ENCODE peak calls at places on chromosomes 6 and 20, in four cellular contexts. B is Right ventricle myocardium inferior, K is KBM-7, Y is heart left ventricle. F is an unnamed sample.
A peak's percentile ranks its signal among the peaks of the same experiment; 100 is the strongest.

GRCh38 chr6:136439514-136440186 is 110.6 kb downstream of the MAP7 start:
- DNase-seq in K (no peak), Y (no peak), B (no peak), F (no peak)

GRCh38 chr6:121260651-121261102 is 73.6 kb downstream of the TBC1D32 start:
- DNase-seq in B (peak; percentile 67), K (no peak), Y (peak; percentile 67), F (peak; percentile 60)

GRCh38 chr6:127090051-127090450 is 28.4 kb upstream of the RSPO3 start:
- DNase-seq in K (no peak), B (no peak), Y (no peak), F (no peak)

GRCh38 chr6:152117156-152118129 is 310.0 kb downstream of the ESR1 start:
- DNase-seq in B (no peak), K (no peak), Y (no peak), F (no peak)

GRCh38 chr20:40683221-40683893 is 5.7 kb downstream of the MAFB start:
- DNase-seq in Y (peak; percentile 36), B (peak; percentile 86), K (no peak), F (peak; percentile 67)

GRCh38 chr6:136723780-136724179 is 68.5 kb downstream of the MAP3K5 start:
- DNase-seq in Y (no peak), K (peak; percentile 64), B (no peak), F (no peak)

GRCh38 chr20:46195264-46196038 is 77.3 kb downstream of the CD40 start:
- DNase-seq in Y (no peak), B (no peak), K (no peak), F (no peak)

GRCh38 chr6:43124481-43124880 is 46.6 kb upstream of the SRF start:
- DNase-seq in Y (no peak), B (no peak), K (no peak), F (no peak)

GRCh38 chr20:34920055-34920454 is 35.6 kb downstream of the GSS start:
- DNase-seq in Y (no peak), B (no peak), K (no peak), F (no peak)

GRCh38 chr6:8361259-8361658 is 74.1 kb downstream of the SLC35B3 start:
- DNase-seq in K (no peak), B (no peak), Y (no peak), F (no peak)

GRCh38 chr6:85403331-85404015 is 46.4 kb upstream of the NT5E start:
- DNase-seq in K (no peak), B (no peak), Y (no peak), F (no peak)

GRCh38 chr6:7406743-7407142 is 17.1 kb downstream of the RIOK1 start:
- DNase-seq in K (no peak), B (peak; percentile 11), Y (no peak), F (no peak)

GRCh38 chr20:12925214-12925755 is 83.5 kb upstream of the SPTLC3 start:
- DNase-seq in K (peak; percentile 83), B (no peak), Y (no peak), F (no peak)

GRCh38 chr20:37711987-37712961 is 18.4 kb downstream of the CTNNBL1 start:
- DNase-seq in K (no peak), Y (peak; percentile 30), B (peak; percentile 69), F (peak; percentile 62)

GRCh38 chr6:24614648-24615047 is 31.3 kb downstream of the KIAA0319 start:
- DNase-seq in B (no peak), K (no peak), Y (no peak), F (no peak)

GRCh38 chr6:96520039-96520850 is 1.4 kb upstream of the UFL1 start:
- DNase-seq in B (no peak), K (no peak), Y (no peak), F (no peak)

GRCh38 chr20:2626853-2627541 is 25.4 kb upstream of the NOP56 start:
- DNase-seq in K (no peak), Y (no peak), B (no peak), F (no peak)

GRCh38 chr6:33949111-33949510 is 145.3 kb upstream of the MLN start:
- DNase-seq in B (no peak), K (no peak), Y (no peak), F (no peak)

GRCh38 chr6:128097019-128097418 is 196.2 kb upstream of the THEMIS start:
- DNase-seq in B (no peak), Y (no peak), K (no peak), F (no peak)

GRCh38 chr20:17395729-17396128 is 135.4 kb downstream of the BFSP1 start:
- DNase-seq in Y (no peak), K (no peak), B (no peak), F (no peak)

GRCh38 chr20:15113374-15113773 is 776.0 kb upstream of the FLRT3 start:
- DNase-seq in B (no peak), Y (no peak), K (no peak), F (no peak)

GRCh38 chr20:10541668-10542411 is 106.7 kb downstream of the SLX4IP start:
- DNase-seq in K (no peak), B (no peak), Y (no peak), F (no peak)

GRCh38 chr20:62686869-62687830 is 21.5 kb upstream of the NTSR1 start:
- DNase-seq in Y (no peak), B (no peak), K (no peak), F (no peak)

GRCh38 chr6:137181876-137182653 is 8.6 kb upstream of the IL22RA2 start:
- DNase-seq in B (no peak), Y (no peak), K (no peak), F (no peak)

GRCh38 chr6:134201716-134202115 is 116.2 kb downstream of the SGK1 start:
- DNase-seq in B (no peak), K (no peak), Y (no peak), F (no peak)

GRCh38 chr20:20327756-20328155 is 40.1 kb upstream of the INSM1 start:
- DNase-seq in Y (no peak), K (no peak), B (no peak), F (no peak)

GRCh38 chr6:17042422-17043147 is 59.3 kb upstream of the STMND1 start:
- DNase-seq in K (no peak), B (no peak), Y (peak; percentile 18), F (no peak)

GRCh38 chr6:89122625-89123024 is 4.8 kb upstream of the SRSF12 start:
- DNase-seq in K (peak; percentile 60), B (no peak), Y (no peak), F (no peak)

GRCh38 chr6:138258991-138259390 is 40.7 kb upstream of the PBOV1 start:
- DNase-seq in K (no peak), Y (no peak), B (no peak), F (no peak)

GRCh38 chr6:159616456-159616855 is 76.6 kb downstream of the SOD2 start:
- DNase-seq in B (no peak), K (no peak), Y (no peak), F (no peak)

GRCh38 chr20:51934301-51935002 is 132.1 kb upstream of the SALL4 start:
- DNase-seq in Y (no peak), B (no peak), K (no peak), F (no peak)

GRCh38 chr6:136956590-136957573 is 34.8 kb downstream of the SLC35D3 start:
- DNase-seq in B (no peak), K (peak; percentile 89), Y (no peak), F (no peak)

GRCh38 chr20:6868864-6869263 is 101.4 kb downstream of the BMP2 start:
- DNase-seq in K (no peak), B (no peak), Y (no peak), F (no peak)

GRCh38 chr20:36542019-36542488 is 735 bp downstream of the MYL9 start:
- DNase-seq in B (no peak), Y (peak; percentile 71), K (no peak), F (peak; percentile 58)

GRCh38 chr6:3063733-3064700 is 4.3 kb upstream of the RIPK1 start:
- DNase-seq in B (peak; percentile 98), K (peak; percentile 90), Y (peak; percentile 97), F (peak; percentile 98)

GRCh38 chr20:53274365-53274764 is 302.2 kb downstream of the TSHZ2 start:
- DNase-seq in K (no peak), B (no peak), Y (no peak), F (no peak)

GRCh38 chr6:33665957-33666356 is 44.8 kb downstream of the ITPR3 start:
- DNase-seq in B (no peak), Y (no peak), K (peak; percentile 5), F (no peak)